ENCODE peak calls at places on chromosomes 7 and 10, in five cellular contexts. X is epithelial cell of proximal tubule; R is BE2C; M is activated naive CD4-positive, alpha-beta T cell treated with Interleukin-2 at 50 U/mL for 16 hours; E is HS-5. Y is an unnamed sample.

GRCh38 chr7:133730360-133730759 is 396.8 kb upstream of the LRGUK start:
- DNase-seq in X (no peak), R (no peak), M (no peak), E (no peak), Y (no peak)

GRCh38 chr10:75904499-75905283 is 473.3 kb downstream of the LRMDA start:
- DNase-seq in X (no peak), R (no peak), M (no peak), E (no peak), Y (no peak)

GRCh38 chr10:11773777-11774441 is 31.7 kb downstream of the ECHDC3 start:
- DNase-seq in X (no peak), R (no peak), M (no peak), E (no peak), Y (no peak)

GRCh38 chr10:73589538-73590126 is 1.5 kb downstream of the USP54 start:
- DNase-seq in X (no peak), R (no peak), M (no peak), E (no peak), Y (no peak)

GRCh38 chr7:65317372-65317771 is 56.3 kb upstream of the ZNF92 start:
- DNase-seq in X (no peak), R (no peak), M (no peak), E (no peak), Y (no peak)

GRCh38 chr7:99919814-99920618 is 686 bp upstream of the TRIM4 start:
- DNase-seq in X (no peak), R (no peak), M (no peak), E (no peak), Y (no peak)

GRCh38 chr10:102384053-102384452 is 11.5 kb upstream of the NFKB2 start:
- DNase-seq in X (no peak), R (no peak), M (no peak), E (no peak), Y (no peak)

GRCh38 chr7:96739609-96740008 is 30.0 kb upstream of the SEM1 start:
- DNase-seq in X (no peak), R (no peak), M (no peak), E (no peak), Y (no peak)

GRCh38 chr10:28679941-28680752 is 2.8 kb downstream of the BAMBI start:
- DNase-seq in X (no peak), R (peak), M (no peak), E (no peak), Y (peak)

GRCh38 chr7:8378349-8379019 is 54.9 kb upstream of the NXPH1 start:
- DNase-seq in X (no peak), R (no peak), M (no peak), E (no peak), Y (no peak)

GRCh38 chr10:63504145-63504881 is 16.9 kb upstream of the REEP3 start:
- DNase-seq in X (no peak), R (no peak), M (no peak), E (no peak), Y (no peak)

GRCh38 chr10:102702742-102703141 is 11.5 kb downstream of the ARL3 start:
- DNase-seq in X (no peak), R (no peak), M (no peak), E (no peak), Y (no peak)